ENCODE peak calls at places on chromosomes 6 and 20, in nine cellular contexts. One of them, this sample, is unnamed.

GRCh38 chr6:19731286-19731685 is 105.9 kb upstream of the ID4 start:
- DNase-seq in T-helper 2 cell: no peak
- DNase-seq in skeletal muscle cell: peak; percentile 90
- DNase-seq in T-cell: no peak
- DNase-seq in substantia nigra: no peak
- DNase-seq in SW 1271: no peak
- DNase-seq in nephron progenitor cell: no peak
- DNase-seq in activated T-cell treated with anti-CD3 and anti-CD28 coated beads, Interleukin-2, amount 50 U/mL, for 24 hours: no peak
- DNase-seq in stimulated activated CD8-positive, alpha-beta memory T cell treated with anti-CD3 and anti-CD28 coated beads, Interleukin-7, amount 100 ng/mL, for 1 hour: no peak
- DNase-seq in this sample: peak; percentile 87

GRCh38 chr6:105116150-105116549 is 63.7 kb downstream of the POPDC3 start:
- DNase-seq in activated T-cell treated with anti-CD3 and anti-CD28 coated beads, Interleukin-2, amount 50 U/mL, for 24 hours: no peak
- DNase-seq in nephron progenitor cell: no peak
- DNase-seq in T-cell: no peak
- DNase-seq in T-helper 2 cell: no peak
- DNase-seq in stimulated activated CD8-positive, alpha-beta memory T cell treated with anti-CD3 and anti-CD28 coated beads, Interleukin-7, amount 100 ng/mL, for 1 hour: no peak
- DNase-seq in SW 1271: no peak
- DNase-seq in substantia nigra: no peak
- DNase-seq in skeletal muscle cell: no peak
- DNase-seq in this sample: no peak

GRCh38 chr20:21982559-21982958 is 277.1 kb downstream of the PAX1 start:
- DNase-seq in nephron progenitor cell: no peak
- DNase-seq in T-cell: no peak
- DNase-seq in skeletal muscle cell: no peak
- DNase-seq in stimulated activated CD8-positive, alpha-beta memory T cell treated with anti-CD3 and anti-CD28 coated beads, Interleukin-7, amount 100 ng/mL, for 1 hour: no peak
- DNase-seq in activated T-cell treated with anti-CD3 and anti-CD28 coated beads, Interleukin-2, amount 50 U/mL, for 24 hours: no peak
- DNase-seq in SW 1271: no peak
- DNase-seq in substantia nigra: no peak
- DNase-seq in T-helper 2 cell: no peak
- DNase-seq in this sample: no peak

GRCh38 chr20:54170963-54171362 is 2.8 kb downstream of the CYP24A1 start:
- DNase-seq in T-cell: no peak
- DNase-seq in activated T-cell treated with anti-CD3 and anti-CD28 coated beads, Interleukin-2, amount 50 U/mL, for 24 hours: no peak
- DNase-seq in stimulated activated CD8-positive, alpha-beta memory T cell treated with anti-CD3 and anti-CD28 coated beads, Interleukin-7, amount 100 ng/mL, for 1 hour: no peak
- DNase-seq in skeletal muscle cell: no peak
- DNase-seq in T-helper 2 cell: no peak
- DNase-seq in substantia nigra: no peak
- DNase-seq in nephron progenitor cell: no peak
- DNase-seq in SW 1271: no peak
- DNase-seq in this sample: no peak

GRCh38 chr6:17388365-17388764 is 5.0 kb upstream of the CAP2 start:
- DNase-seq in stimulated activated CD8-positive, alpha-beta memory T cell treated with anti-CD3 and anti-CD28 coated beads, Interleukin-7, amount 100 ng/mL, for 1 hour: no peak
- DNase-seq in T-helper 2 cell: no peak
- DNase-seq in substantia nigra: no peak
- DNase-seq in activated T-cell treated with anti-CD3 and anti-CD28 coated beads, Interleukin-2, amount 50 U/mL, for 24 hours: no peak
- DNase-seq in T-cell: no peak
- DNase-seq in SW 1271: no peak
- DNase-seq in skeletal muscle cell: no peak
- DNase-seq in nephron progenitor cell: no peak
- DNase-seq in this sample: peak; percentile 13

GRCh38 chr6:166470029-166470862 is 87.5 kb upstream of the MPC1 start:
- DNase-seq in activated T-cell treated with anti-CD3 and anti-CD28 coated beads, Interleukin-2, amount 50 U/mL, for 24 hours: no peak
- DNase-seq in substantia nigra: no peak
- DNase-seq in skeletal muscle cell: no peak
- DNase-seq in SW 1271: no peak
- DNase-seq in T-helper 2 cell: no peak
- DNase-seq in T-cell: no peak
- DNase-seq in nephron progenitor cell: no peak
- DNase-seq in stimulated activated CD8-positive, alpha-beta memory T cell treated with anti-CD3 and anti-CD28 coated beads, Interleukin-7, amount 100 ng/mL, for 1 hour: no peak
- DNase-seq in this sample: no peak

GRCh38 chr6:38639498-38640215 is at the start of gene BTBD9:
- DNase-seq in stimulated activated CD8-positive, alpha-beta memory T cell treated with anti-CD3 and anti-CD28 coated beads, Interleukin-7, amount 100 ng/mL, for 1 hour: peak; percentile 53
- DNase-seq in T-cell: peak; percentile 83
- DNase-seq in substantia nigra: peak; percentile 57
- DNase-seq in activated T-cell treated with anti-CD3 and anti-CD28 coated beads, Interleukin-2, amount 50 U/mL, for 24 hours: peak; percentile 92
- DNase-seq in SW 1271: peak; percentile 24
- DNase-seq in nephron progenitor cell: peak; percentile 84
- DNase-seq in skeletal muscle cell: peak; percentile 46
- DNase-seq in T-helper 2 cell: peak; percentile 66
- DNase-seq in this sample: peak; percentile 83

GRCh38 chr6:106159531-106159940 is 73.4 kb downstream of the PRDM1 start:
- DNase-seq in activated T-cell treated with anti-CD3 and anti-CD28 coated beads, Interleukin-2, amount 50 U/mL, for 24 hours: no peak
- DNase-seq in T-helper 2 cell: no peak
- DNase-seq in stimulated activated CD8-positive, alpha-beta memory T cell treated with anti-CD3 and anti-CD28 coated beads, Interleukin-7, amount 100 ng/mL, for 1 hour: no peak
- DNase-seq in skeletal muscle cell: peak; percentile 83
- DNase-seq in substantia nigra: no peak
- DNase-seq in SW 1271: no peak
- DNase-seq in nephron progenitor cell: no peak
- DNase-seq in T-cell: no peak
- DNase-seq in this sample: peak; percentile 80

GRCh38 chr6:46642928-46643751 is 9.5 kb downstream of the CYP39A1 start:
- DNase-seq in SW 1271: no peak
- DNase-seq in nephron progenitor cell: no peak
- DNase-seq in T-cell: no peak
- DNase-seq in skeletal muscle cell: no peak
- DNase-seq in activated T-cell treated with anti-CD3 and anti-CD28 coated beads, Interleukin-2, amount 50 U/mL, for 24 hours: no peak
- DNase-seq in substantia nigra: no peak
- DNase-seq in T-helper 2 cell: no peak
- DNase-seq in stimulated activated CD8-positive, alpha-beta memory T cell treated with anti-CD3 and anti-CD28 coated beads, Interleukin-7, amount 100 ng/mL, for 1 hour: no peak
- DNase-seq in this sample: peak; percentile 79

This sample was measured in PC-3.